ENCODE peak calls at places on chromosome 4, in four cellular contexts. K is endodermal cell, X is neural crest cell, Y is Calu3. W is an unnamed sample.

GRCh38 chr4:185357220-185357619 is 38.5 kb downstream of the LRP2BP start:
- DNase-seq in K (no peak), X (no peak), Y (no peak), W (no peak)

GRCh38 chr4:123043013-123043412 is 120.6 kb upstream of the NUDT6 start:
- DNase-seq in K (no peak), X (no peak), Y (no peak), W (no peak)

GRCh38 chr4:129672941-129673340 is 577.0 kb downstream of the C4orf33 start:
- DNase-seq in K (no peak), X (no peak), Y (no peak), W (no peak)

GRCh38 chr4:182449186-182449880 is 206.1 kb downstream of the TENM3 start:
- DNase-seq in K (no peak), X (no peak), Y (no peak), W (peak)

GRCh38 chr4:105210901-105211300 is 64.2 kb downstream of the TET2 start:
- DNase-seq in K (no peak), X (no peak), Y (no peak), W (no peak)

GRCh38 chr4:108425988-108426387 is 194.4 kb upstream of the RPL34 start:
- DNase-seq in K (no peak), X (no peak), Y (no peak), W (no peak)

GRCh38 chr4:108172231-108172779 is 3.6 kb upstream of the LEF1 start:
- DNase-seq in K (no peak), X (peak), Y (no peak), W (no peak)

GRCh38 chr4:11423465-11423864 is 5.2 kb downstream of the HS3ST1 start:
- DNase-seq in K (peak), X (no peak), Y (no peak), W (no peak)

GRCh38 chr4:77473509-77473908 is 132.1 kb upstream of the CXCL13 start:
- DNase-seq in K (peak), X (no peak), Y (peak), W (no peak)

GRCh38 chr4:2256781-2257191 is 5.1 kb downstream of the MXD4 start:
- DNase-seq in K (peak), X (no peak), Y (no peak), W (no peak)

GRCh38 chr4:54930226-54930625 is 195.2 kb downstream of the KDR start:
- DNase-seq in K (no peak), X (no peak), Y (peak), W (no peak)

GRCh38 chr4:174116021-174116420 is 167.4 kb downstream of the FBXO8 start:
- DNase-seq in K (no peak), X (no peak), Y (no peak), W (no peak)

GRCh38 chr4:77021614-77022089 is 54.1 kb downstream of the CCNI start:
- DNase-seq in K (no peak), X (no peak), Y (no peak), W (no peak)

GRCh38 chr4:152352645-152353116 is 183.2 kb downstream of the FBXW7 start:
- DNase-seq in K (peak), X (peak), Y (no peak), W (peak)

GRCh38 chr4:185847352-185848078 is 35.5 kb upstream of the SORBS2 start:
- DNase-seq in K (peak), X (no peak), Y (no peak), W (peak)

GRCh38 chr4:122423246-122423645 is 33.3 kb downstream of the IL2 start:
- DNase-seq in K (no peak), X (no peak), Y (no peak), W (no peak)

GRCh38 chr4:121191351-121191750 is 27.2 kb upstream of the TNIP3 start:
- DNase-seq in K (no peak), X (no peak), Y (no peak), W (no peak)

GRCh38 chr4:84914686-84915395 is 51.6 kb downstream of the WDFY3 start:
- DNase-seq in K (no peak), X (no peak), Y (no peak), W (no peak)

GRCh38 chr4:79673898-79674297 is 265.9 kb upstream of the GK2 start:
- DNase-seq in K (no peak), X (no peak), Y (no peak), W (no peak)

GRCh38 chr4:129623233-129623632 is 527.3 kb downstream of the C4orf33 start:
- DNase-seq in K (no peak), X (no peak), Y (no peak), W (no peak)

GRCh38 chr4:76809594-76810305 is 88.2 kb downstream of the SOWAHB start:
- DNase-seq in K (peak), X (no peak), Y (no peak), W (no peak)

GRCh38 chr4:8409271-8410065 is 31.1 kb downstream of the ACOX3 start:
- DNase-seq in K (no peak), X (no peak), Y (no peak), W (no peak)

GRCh38 chr4:13538427-13538973 is 5.8 kb downstream of the NKX3-2 start:
- DNase-seq in K (no peak), X (no peak), Y (no peak), W (no peak)

GRCh38 chr4:137641554-137641953 is 109.3 kb upstream of the PCDH18 start:
- DNase-seq in K (no peak), X (no peak), Y (no peak), W (no peak)

GRCh38 chr4:76989391-76990061 is 40.0 kb downstream of the SEPTIN11 start:
- DNase-seq in K (no peak), X (no peak), Y (no peak), W (no peak)

GRCh38 chr4:89410687-89411086 is 103.1 kb upstream of the GPRIN3 start:
- DNase-seq in K (no peak), X (no peak), Y (no peak), W (no peak)

GRCh38 chr4:55409468-55410171 is 13.9 kb downstream of the TMEM165 start:
- DNase-seq in K (peak), X (no peak), Y (no peak), W (no peak)

GRCh38 chr4:76011700-76012387 is 4.5 kb upstream of the CXCL9 start:
- DNase-seq in K (peak), X (no peak), Y (no peak), W (peak)

GRCh38 chr4:159487284-159487747 is 384.4 kb downstream of the RAPGEF2 start:
- DNase-seq in K (peak), X (peak), Y (peak), W (peak)

GRCh38 chr4:141011799-141012377 is 121.4 kb downstream of the RNF150 start:
- DNase-seq in K (no peak), X (no peak), Y (no peak), W (no peak)

GRCh38 chr4:85963231-85963630 is 396.6 kb downstream of the MAPK10 start:
- DNase-seq in K (no peak), X (no peak), Y (no peak), W (no peak)

GRCh38 chr4:151917145-151917775 is 156.5 kb upstream of the GATB start:
- DNase-seq in K (no peak), X (no peak), Y (no peak), W (no peak)

GRCh38 chr4:145843148-145843547 is 95.5 kb downstream of the ZNF827 start:
- DNase-seq in K (no peak), X (no peak), Y (no peak), W (peak)

GRCh38 chr4:110518889-110519490 is 43.0 kb downstream of the ENPEP start:
- DNase-seq in K (peak), X (peak), Y (peak), W (no peak)

GRCh38 chr4:121551881-121552280 is 144.9 kb downstream of the ANXA5 start:
- DNase-seq in K (no peak), X (no peak), Y (no peak), W (no peak)

GRCh38 chr4:2515835-2516550 is 20.5 kb upstream of the FAM193A start:
- DNase-seq in K (no peak), X (no peak), Y (no peak), W (no peak)

GRCh38 chr4:73872331-73873108 is 3.3 kb downstream of the CXCL1 start:
- DNase-seq in K (no peak), X (no peak), Y (no peak), W (no peak)

DNA sequence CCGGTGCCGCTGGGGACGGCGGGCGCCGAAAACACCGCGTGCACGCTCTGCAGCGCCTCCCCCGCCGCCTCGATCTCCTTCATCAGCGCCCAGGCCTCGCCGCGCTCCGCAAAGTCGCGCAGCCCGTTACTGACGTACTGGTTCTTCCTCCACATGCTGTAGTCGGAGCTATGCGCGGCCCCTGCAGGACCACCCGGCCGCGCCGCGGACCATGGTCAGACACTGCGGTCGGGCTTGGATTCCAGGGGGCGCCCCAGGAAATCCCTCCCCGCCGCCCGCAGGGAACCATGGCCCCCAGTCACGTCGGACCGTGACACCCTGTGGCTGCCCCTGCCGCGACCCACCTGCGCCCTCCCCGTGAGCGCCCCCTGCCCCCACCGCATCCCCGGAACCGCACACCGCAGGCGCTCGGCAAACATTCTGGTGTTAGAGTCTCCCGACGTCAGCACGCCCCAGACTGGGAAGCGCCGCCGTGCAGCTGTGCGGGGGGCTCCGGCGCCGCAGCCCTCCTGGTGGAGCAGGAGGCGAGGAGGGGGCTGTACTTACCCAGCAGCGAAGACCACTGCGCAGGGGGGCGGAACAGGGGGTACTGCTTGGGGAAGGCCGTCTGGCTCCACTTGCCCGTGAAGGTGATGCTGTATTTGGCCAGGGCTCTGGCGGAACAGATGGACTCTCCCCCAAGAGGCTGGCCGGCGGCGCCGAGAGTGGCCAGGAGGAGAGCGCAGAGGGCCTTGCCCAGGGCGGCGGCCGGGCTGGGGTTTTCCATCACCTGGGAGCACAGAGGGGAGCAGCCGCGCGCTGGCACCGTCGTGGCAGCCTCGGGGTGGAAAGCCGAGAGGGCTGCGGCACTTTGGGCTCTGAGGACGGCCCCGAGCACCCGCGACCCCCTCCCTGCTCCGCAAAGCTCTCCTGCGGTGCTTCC is 816 bp downstream of the SPON2 start:
- DNase-seq in K (peak), X (no peak), Y (no peak), W (no peak)
- TF ChIP-seq CTCF in K (peak), X (no peak), Y (no peak), W (no peak)

DNA sequence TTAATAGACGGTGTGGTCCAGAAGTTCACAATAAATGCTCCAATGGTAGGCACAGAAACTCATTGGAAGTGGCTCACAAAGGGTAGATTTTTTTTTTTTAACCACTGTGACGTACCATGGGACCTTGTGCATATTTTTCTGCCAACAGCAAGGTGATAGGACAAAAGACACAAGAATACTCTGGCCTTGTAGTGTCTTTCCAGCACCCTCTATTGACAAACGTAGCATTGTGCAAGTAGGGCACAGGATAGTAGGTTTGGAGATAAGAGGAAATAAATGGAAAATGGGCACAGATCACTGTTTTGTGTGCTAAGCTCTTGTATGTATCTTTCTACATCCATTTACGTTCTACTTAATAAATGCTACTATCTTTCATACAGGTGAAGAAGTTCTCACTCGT is 2054.9 kb downstream of the PCDH7 start:
- DNase-seq in K (peak), X (no peak), Y (no peak), W (no peak)
- TF ChIP-seq CTCF in K (peak), X (peak), Y (no peak), W (no peak)

GRCh38 chr4:33966808-33967207 is 2277.5 kb downstream of the ARAP2 start:
- DNase-seq in K (no peak), X (no peak), Y (no peak), W (no peak)
- TF ChIP-seq CTCF in K (peak), X (peak), Y (no peak), W (no peak)

GRCh38 chr4:48546336-48546735 is 56.3 kb downstream of the ZAR1 start:
- DNase-seq in K (peak), X (peak), Y (peak), W (peak)
- TF ChIP-seq CTCF in K (peak), X (peak), Y (peak), W (peak)

DNA sequence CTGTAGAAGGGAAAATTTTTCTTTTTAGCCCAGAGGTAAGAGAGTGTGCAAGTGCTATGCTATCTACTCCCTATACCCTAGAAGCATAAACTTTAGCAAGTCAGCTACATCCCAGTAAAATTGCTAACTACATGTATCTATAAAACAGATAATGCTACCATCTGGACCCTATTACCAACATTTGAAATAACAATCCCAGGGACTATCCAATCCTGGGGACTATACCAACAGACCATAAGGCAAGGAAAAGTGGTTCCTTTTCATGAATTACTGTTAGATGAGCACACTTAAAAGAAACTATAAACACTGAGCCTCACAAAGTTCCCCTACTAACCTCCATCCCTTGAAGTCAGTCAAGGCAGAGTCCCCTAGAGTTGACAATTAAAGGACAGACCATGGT is 213.6 kb upstream of the VEGFC start:
- DNase-seq in K (no peak), X (no peak), Y (no peak), W (no peak)
- TF ChIP-seq CTCF in K (no peak), X (no peak), Y (no peak), W (no peak)

DNA sequence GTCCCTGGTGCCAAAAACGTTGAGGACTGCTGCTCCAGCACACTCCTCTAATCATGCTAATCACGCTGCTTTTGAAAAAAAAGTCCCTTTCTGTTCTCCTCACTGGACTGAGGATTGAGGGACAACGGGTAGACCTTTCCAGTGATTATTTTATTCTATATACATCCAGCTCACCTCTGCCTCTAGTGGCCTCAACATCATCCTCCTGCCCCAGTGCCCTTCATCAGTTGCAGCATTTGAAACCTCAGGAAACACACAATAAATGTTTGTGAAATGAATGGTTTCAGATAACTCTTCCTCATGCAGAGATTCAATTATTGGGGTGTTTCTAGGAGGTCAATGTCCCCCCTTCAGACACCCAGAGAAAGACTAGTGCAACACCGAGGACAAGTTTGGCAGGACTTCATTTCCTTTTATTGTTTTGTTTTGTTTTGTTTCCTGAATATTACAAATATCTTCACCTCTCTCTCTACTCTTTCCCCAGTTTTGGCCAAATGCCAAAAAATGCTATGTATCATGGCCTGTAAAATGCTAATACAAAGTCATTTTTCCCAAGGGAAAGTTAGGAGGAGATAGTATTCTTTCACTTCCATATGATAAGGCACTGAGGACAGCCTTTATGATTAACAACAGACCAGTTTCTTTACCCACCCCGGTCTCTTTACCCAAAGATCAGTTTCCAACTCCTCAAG is 460.1 kb upstream of the SLIT2 start:
- DNase-seq in K (no peak), X (no peak), Y (no peak), W (no peak)
- TF ChIP-seq CTCF in K (peak), X (peak), Y (no peak), W (no peak)

DNA sequence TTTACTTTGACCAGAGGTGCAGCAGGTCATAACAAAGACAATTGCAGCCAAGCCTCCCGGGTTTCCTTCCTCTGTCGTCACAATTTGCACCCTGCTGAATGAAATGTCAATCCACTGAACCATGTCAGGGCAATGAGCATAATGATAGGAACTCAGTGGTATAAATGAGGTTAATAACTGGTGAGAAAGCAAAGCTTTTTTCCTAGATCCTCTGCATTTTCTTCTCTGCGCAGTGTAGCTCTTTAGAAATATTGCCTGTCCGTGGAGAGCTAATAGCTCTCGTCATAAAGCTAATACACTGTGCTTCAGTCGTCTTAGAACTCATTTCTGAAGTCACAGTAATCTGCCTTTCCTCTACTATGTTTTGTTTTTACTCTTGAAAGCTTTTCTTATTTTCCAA is 1960.1 kb upstream of the ADGRL3 start:
- DNase-seq in K (no peak), X (no peak), Y (no peak), W (no peak)
- TF ChIP-seq CTCF in K (no peak), X (no peak), Y (no peak), W (no peak)

DNA sequence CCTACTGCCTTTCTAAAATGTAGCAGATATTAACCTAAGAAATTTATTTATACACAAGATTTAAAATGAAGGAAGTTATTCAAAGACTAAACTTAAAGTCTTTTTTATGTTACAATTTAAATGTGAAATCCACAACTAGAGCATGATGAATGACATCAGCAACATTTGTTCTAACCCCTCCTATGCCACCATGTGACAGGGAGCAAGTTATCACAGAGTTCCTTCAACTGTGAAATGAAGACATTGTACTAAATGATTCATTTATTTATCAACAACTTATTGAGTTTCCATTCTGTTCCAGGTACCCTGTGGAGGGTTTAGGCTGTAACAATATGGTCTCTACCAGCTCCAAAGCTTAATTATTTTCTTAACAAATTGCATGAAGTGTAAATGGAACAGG is 76.9 kb downstream of the SLC39A8 start:
- DNase-seq in K (no peak), X (no peak), Y (no peak), W (no peak)
- TF ChIP-seq CTCF in K (no peak), X (no peak), Y (no peak), W (no peak)

GRCh38 chr4:94726524-94727123 is 31.1 kb upstream of the BMPR1B start:
- DNase-seq in K (no peak), X (no peak), Y (no peak), W (no peak)
- TF ChIP-seq CTCF in K (no peak), X (no peak), Y (no peak), W (no peak)